ENCODE peak calls at places on chromosomes 6 and 20, in four cellular contexts. S is ELR; D is activated CD8-positive, alpha-beta memory T cell treated with anti-CD3 and anti-CD28 coated beads for 1 hour; V is NCI-H1436. X is an unnamed sample.

GRCh38 chr6:7080311-7080710 is 27.4 kb upstream of the RREB1 start:
- DNase-seq in D (no peak), S (no peak), V (no peak), X (no peak)

GRCh38 chr6:7112741-7113313 is 5.1 kb downstream of the RREB1 start:
- DNase-seq in S (no peak), D (no peak), V (no peak), X (no peak)

GRCh38 chr6:159726196-159726917 is 949 bp upstream of the WTAP start:
- DNase-seq in V (no peak), D (no peak), S (no peak), X (peak)

GRCh38 chr6:13528232-13528631 is 40.8 kb upstream of the GFOD1 start:
- DNase-seq in S (no peak), V (no peak), D (no peak), X (no peak)

GRCh38 chr20:51354769-51355319 is 187.7 kb downstream of the NFATC2 start:
- DNase-seq in S (peak), V (no peak), D (no peak), X (no peak)

GRCh38 chr6:112990971-112991370 is 643.8 kb downstream of the RFPL4B start:
- DNase-seq in S (peak), V (no peak), D (no peak), X (no peak)

GRCh38 chr6:50654155-50654554 is 59.2 kb upstream of the TFAP2D start:
- DNase-seq in S (no peak), D (no peak), V (no peak), X (no peak)

GRCh38 chr6:169564453-169565240 is 137.2 kb downstream of the WDR27 start:
- DNase-seq in V (no peak), D (no peak), S (no peak), X (no peak)

GRCh38 chr6:25449774-25450173 is 170.6 kb downstream of the CARMIL1 start:
- DNase-seq in S (no peak), V (no peak), D (no peak), X (peak)

GRCh38 chr6:145688493-145688905 is 46.8 kb downstream of the EPM2A start:
- DNase-seq in S (peak), D (no peak), V (no peak), X (no peak)

GRCh38 chr6:169292340-169293124 is 38.9 kb upstream of the THBS2 start:
- DNase-seq in V (no peak), S (peak), D (no peak), X (no peak)

GRCh38 chr6:25477006-25477590 is 174.9 kb upstream of the SCGN start:
- DNase-seq in D (no peak), S (peak), V (no peak), X (no peak)

GRCh38 chr6:70819715-70820114 is 137.1 kb downstream of the B3GAT2 start:
- DNase-seq in V (no peak), D (no peak), S (no peak), X (no peak)

GRCh38 chr6:149235130-149235561 is 82.4 kb upstream of the TAB2 start:
- DNase-seq in V (no peak), D (no peak), S (peak), X (peak)

GRCh38 chr20:25372584-25373336 is 17.9 kb downstream of the ABHD12 start:
- DNase-seq in V (no peak), S (peak), D (no peak), X (no peak)

GRCh38 chr20:39983655-39984054 is 705.4 kb downstream of the MAFB start:
- DNase-seq in V (no peak), D (no peak), S (no peak), X (no peak)

GRCh38 chr20:53581444-53582311 is 12.0 kb downstream of the ZNF217 start:
- DNase-seq in D (no peak), V (no peak), S (no peak), X (no peak)

GRCh38 chr6:125511809-125512341 is 210.1 kb upstream of the HDDC2 start:
- DNase-seq in V (no peak), S (no peak), D (no peak), X (peak)

GRCh38 chr6:81436990-81437389 is 315.5 kb downstream of the TENT5A start:
- DNase-seq in D (no peak), V (no peak), S (no peak), X (no peak)

GRCh38 chr6:66725670-66726069 is 1018.6 kb upstream of the EYS start:
- DNase-seq in D (no peak), S (no peak), V (no peak), X (no peak)

GRCh38 chr6:134447423-134447822 is 129.5 kb upstream of the SGK1 start:
- DNase-seq in D (no peak), V (no peak), S (peak), X (no peak)

GRCh38 chr6:107655245-107655644 is 165.3 kb downstream of the SOBP start:
- DNase-seq in D (no peak), S (no peak), V (no peak), X (no peak)

GRCh38 chr6:148559848-148560433 is 186.9 kb upstream of the UST start:
- DNase-seq in S (peak), V (peak), D (peak), X (peak)

GRCh38 chr6:45676376-45676775 is 298.6 kb upstream of the SUPT3H start:
- DNase-seq in S (no peak), D (no peak), V (no peak), X (no peak)

GRCh38 chr6:68533339-68533795 is 101.7 kb upstream of the ADGRB3 start:
- DNase-seq in S (no peak), D (no peak), V (no peak), X (no peak)

GRCh38 chr6:12482386-12482785 is 192.2 kb downstream of the EDN1 start:
- DNase-seq in D (no peak), S (peak), V (no peak), X (no peak)

GRCh38 chr6:170281331-170282292 is 9.3 kb downstream of the DLL1 start:
- DNase-seq in D (no peak), S (no peak), V (no peak), X (no peak)

GRCh38 chr6:28811873-28812272 is 111.9 kb downstream of the TRIM27 start:
- DNase-seq in S (peak), D (no peak), V (no peak), X (no peak)